ENCODE peak calls at places on chromosomes 13 and 19, in seven cellular contexts. N is body of pancreas, U is K562, M is heart left ventricle, W is IMR-90, Y is breast epithelium, B is sigmoid colon. G is an unnamed sample. For H3K4me1, the result is how much of the 10 kb centered on the place peaks cover.

GRCh38 chr19:38735257-38735686 is 9.0 kb downstream of the CAPN12 start:
- DNase-seq in N (peak), U (peak), M (no peak), W (no peak), Y (no peak), B (peak), G (peak)

GRCh38 chr19:50649433-50650391 is at the start of gene C19orf81:
- DNase-seq in N (no peak), U (peak), M (no peak), W (peak), Y (no peak), B (no peak), G (no peak)

GRCh38 chr13:99617474-99618255 is 116.4 kb downstream of the TM9SF2 start:
- DNase-seq in N (no peak), U (peak), M (peak), W (peak), Y (no peak), B (no peak), G (no peak)

GRCh38 chr13:67238277-67238859 is 8.2 kb upstream of the PCDH9 start:
- DNase-seq in N (no peak), U (peak), M (no peak), W (peak), Y (no peak), B (no peak), G (no peak)

GRCh38 chr19:18020212-18021067 is 12.5 kb downstream of the ARRDC2 start:
- DNase-seq in N (peak), U (peak), M (peak), W (peak), Y (peak), B (peak), G (peak)

GRCh38 chr13:45545686-45546409 is 69.7 kb downstream of the ERICH6B start:
- DNase-seq in N (no peak), U (no peak), M (no peak), W (no peak), Y (no peak), B (no peak), G (no peak)

GRCh38 chr19:10270616-10271394 is at the start of gene ICAM1:
- DNase-seq in N (peak), U (peak), M (peak), W (peak), Y (peak), B (peak), G (peak)

GRCh38 chr19:10760268-10760944 is 42.5 kb downstream of the DNM2 start:
- DNase-seq in N (no peak), U (no peak), M (no peak), W (no peak), Y (no peak), B (no peak), G (no peak)

GRCh38 chr13:110361365-110361911 is 54.4 kb downstream of the COL4A2 start:
- DNase-seq in N (peak), U (no peak), M (peak), W (peak), Y (no peak), B (peak), G (no peak)

DNA sequence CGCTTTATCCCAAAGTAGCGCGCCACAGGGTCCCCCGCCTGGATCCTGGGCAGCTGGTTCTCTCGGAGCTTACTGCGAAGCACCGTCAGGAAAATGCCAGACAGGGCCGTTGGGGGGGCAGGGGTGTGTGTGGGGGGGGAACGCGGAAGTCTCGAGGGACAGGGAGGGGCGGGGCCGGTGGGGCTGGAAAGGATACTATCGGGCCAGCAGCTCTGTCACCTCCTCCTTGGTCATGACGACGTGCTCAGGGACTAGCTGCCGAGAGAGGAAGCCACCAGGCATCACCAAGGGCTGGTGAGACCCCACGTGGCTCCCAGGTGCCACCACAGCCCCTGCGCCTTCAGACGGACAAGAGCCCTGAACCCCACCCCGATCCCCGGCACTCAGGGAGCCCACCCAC is 5.3 kb downstream of the POLR2E start:
- DNase-seq in N (no peak), U (no peak), M (peak), W (no peak), Y (no peak), B (no peak), G (no peak)
- H3K4me1 ChIP-seq in N (under half), U (under half), M (under half), W (under half), Y (under half), B (under half), G (half or more)

GRCh38 chr19:36837902-36838783 is at the start of gene ZNF790:
- DNase-seq in N (peak), U (peak), M (peak), W (peak), Y (peak), B (peak), G (peak)
- TF ChIP-seq POLR2A in N (peak), U (peak), M (no peak), W (peak), Y (no peak), B (no peak), G (no peak)

GRCh38 chr19:4089946-4090345 is 23.2 kb upstream of the ZBTB7A start:
- DNase-seq in N (no peak), U (no peak), M (no peak), W (no peak), Y (no peak), B (no peak), G (no peak)
- H3K4me1 ChIP-seq in N (under half), U (under half), M (under half), W (under half), Y (under half), B (under half), G (under half)

GRCh38 chr13:30736921-30737320 is 1.6 kb downstream of the ALOX5AP start:
- DNase-seq in N (no peak), U (no peak), M (no peak), W (no peak), Y (no peak), B (no peak), G (no peak)

GRCh38 chr13:30735025-30735967 is at the start of gene ALOX5AP:
- DNase-seq in N (no peak), U (no peak), M (no peak), W (no peak), Y (no peak), B (no peak), G (peak)

GRCh38 chr13:30734434-30734833 is 909 bp upstream of the ALOX5AP start:
- DNase-seq in N (no peak), U (no peak), M (no peak), W (peak), Y (no peak), B (no peak), G (no peak)

GRCh38 chr13:30737511-30738342 is 2.4 kb downstream of the ALOX5AP start:
- DNase-seq in N (no peak), U (no peak), M (no peak), W (no peak), Y (no peak), B (no peak), G (peak)

DNA sequence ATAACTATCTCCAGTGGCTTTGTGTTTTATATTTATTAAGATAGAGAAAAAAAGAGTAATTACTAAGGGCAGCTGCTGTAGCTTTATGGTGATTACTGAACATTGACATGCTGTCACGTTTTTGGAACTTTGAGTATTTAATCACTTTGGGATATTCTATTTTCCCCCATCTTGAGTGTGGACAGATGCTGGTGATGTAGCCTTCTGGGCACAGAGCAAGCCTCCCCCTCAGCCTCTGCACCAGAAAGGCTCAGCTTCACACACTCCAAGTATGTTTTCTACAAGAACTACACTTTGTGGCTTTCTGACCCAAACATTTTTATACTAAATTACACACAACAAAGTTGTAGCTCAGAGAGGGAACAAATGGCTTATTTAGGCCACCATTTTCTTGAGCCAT is 1.1 kb downstream of the ALOX5AP start:
- DNase-seq in N (no peak), U (no peak), M (no peak), W (no peak), Y (no peak), B (no peak), G (no peak)
- TF ChIP-seq POLR2A in N (no peak), U (no peak), M (no peak), W (no peak), Y (no peak), B (no peak), G (no peak)